ENCODE peak calls at places on chromosome 16, in seven cellular contexts. L is fibroblast of pulmonary artery, O is body of pancreas, P is fibroblast of lung, X is AG04449, C is stomach, A is esophagus squamous epithelium. G is an unnamed sample.

GRCh38 chr16:11207646-11208045 is 48.4 kb downstream of the SOCS1 start:
- DNase-seq in L (peak), X (no peak), P (no peak), O (no peak), C (no peak), A (no peak), G (no peak)

GRCh38 chr16:70399951-70400350 is 38.9 kb downstream of the ST3GAL2 start:
- DNase-seq in C (no peak), A (no peak), X (no peak), P (no peak), L (no peak), O (no peak), G (no peak)

GRCh38 chr16:4323845-4324478 is 8.1 kb downstream of the GLIS2 start:
- DNase-seq in P (peak), C (peak), L (peak), O (peak), X (no peak), A (no peak), G (peak)

GRCh38 chr16:50252874-50253510 is 13.4 kb upstream of the ADCY7 start:
- DNase-seq in O (no peak), X (no peak), P (no peak), C (no peak), L (no peak), A (no peak), G (no peak)

GRCh38 chr16:4747906-4748681 is 13.8 kb downstream of the DNAAF8 start:
- DNase-seq in P (no peak), A (no peak), L (no peak), C (no peak), O (no peak), X (no peak), G (no peak)

GRCh38 chr16:23434380-23434779 is 18.6 kb downstream of the COG7 start:
- DNase-seq in L (peak), A (no peak), P (peak), C (no peak), X (no peak), O (peak), G (peak)

GRCh38 chr16:53713403-53714013 is 9.6 kb downstream of the FTO start:
- DNase-seq in X (no peak), L (peak), O (no peak), C (no peak), A (no peak), P (no peak), G (no peak)

GRCh38 chr16:70437582-70438324 is 1.1 kb downstream of the ST3GAL2 start:
- DNase-seq in A (no peak), C (no peak), X (no peak), P (peak), O (peak), L (peak), G (no peak)

GRCh38 chr16:22206847-22207714 is 1.0 kb downstream of the EEF2K start:
- DNase-seq in A (peak), C (peak), P (peak), X (no peak), O (peak), L (peak), G (peak)

GRCh38 chr16:27417047-27417671 is 15.2 kb downstream of the IL21R start:
- DNase-seq in C (no peak), A (no peak), O (no peak), P (no peak), L (no peak), X (no peak), G (no peak)

GRCh38 chr16:8278181-8278580 is 312.1 kb downstream of the TMEM114 start:
- DNase-seq in A (no peak), X (no peak), P (no peak), L (no peak), C (no peak), O (no peak), G (no peak)

GRCh38 chr16:28981517-28981916 is 3.3 kb upstream of the LAT start:
- DNase-seq in C (no peak), L (peak), X (no peak), O (no peak), P (no peak), A (no peak), G (peak)

GRCh38 chr16:75733305-75734141 is 7.2 kb upstream of the CPHXL start:
- DNase-seq in L (peak), P (peak), X (peak), O (peak), A (no peak), C (no peak), G (peak)

GRCh38 chr16:84647830-84648594 is at the start of gene KLHL36:
- DNase-seq in A (no peak), L (peak), C (peak), O (peak), X (no peak), P (peak), G (peak)

GRCh38 chr16:30927789-30928378 is 4.5 kb downstream of the FBXL19 start:
- DNase-seq in O (peak), C (no peak), P (peak), A (no peak), L (peak), X (no peak), G (peak)

GRCh38 chr16:19883296-19883951 is 1.2 kb downstream of the GPRC5B start:
- DNase-seq in O (peak), X (no peak), L (peak), A (no peak), C (peak), P (peak), G (peak)

GRCh38 chr16:29748077-29748759 is 2.4 kb upstream of the C16orf54 start:
- DNase-seq in A (no peak), P (no peak), C (no peak), L (no peak), O (no peak), X (no peak), G (no peak)

GRCh38 chr16:64950262-64950661 is 171.6 kb downstream of the CDH11 start:
- DNase-seq in L (no peak), A (no peak), P (no peak), X (no peak), O (no peak), C (no peak), G (no peak)

GRCh38 chr16:17063156-17063555 is 407.6 kb downstream of the XYLT1 start:
- DNase-seq in P (no peak), O (no peak), X (no peak), A (no peak), C (no peak), L (no peak), G (no peak)

GRCh38 chr16:66069576-66069975 is 296.9 kb upstream of the CDH5 start:
- DNase-seq in L (no peak), C (no peak), A (no peak), O (no peak), P (peak), X (no peak), G (no peak)

GRCh38 chr16:4052801-4053662 is 63.2 kb downstream of the ADCY9 start:
- DNase-seq in A (no peak), X (no peak), C (no peak), L (no peak), O (peak), P (peak), G (no peak)

GRCh38 chr16:86239381-86239780 is 270.9 kb upstream of the FOXF1 start:
- DNase-seq in C (no peak), A (no peak), X (no peak), L (no peak), P (no peak), O (no peak), G (no peak)

GRCh38 chr16:10405386-10405939 is 19.6 kb downstream of the ATF7IP2 start:
- DNase-seq in A (no peak), L (peak), P (no peak), C (no peak), O (peak), X (no peak), G (no peak)

GRCh38 chr16:30867747-30868146 is 26.1 kb downstream of the BCL7C start:
- DNase-seq in A (no peak), X (no peak), O (no peak), C (no peak), P (peak), L (peak), G (no peak)

GRCh38 chr16:67672739-67673662 is 6.4 kb downstream of the C16orf86 start:
- DNase-seq in L (peak), C (peak), A (no peak), P (peak), O (peak), X (peak), G (peak)

GRCh38 chr16:76443981-76444380 is 166.8 kb downstream of the CNTNAP4 start:
- DNase-seq in X (no peak), O (no peak), C (no peak), A (no peak), P (no peak), L (no peak), G (no peak)

GRCh38 chr16:30567160-30567990 is 4.1 kb downstream of the ZNF688 start:
- DNase-seq in L (peak), P (no peak), O (peak), X (no peak), A (no peak), C (no peak), G (no peak)

GRCh38 chr16:67413978-67414891 is 2.0 kb downstream of the ZDHHC1 start:
- DNase-seq in P (no peak), X (no peak), C (no peak), A (no peak), O (no peak), L (no peak), G (no peak)

GRCh38 chr16:70157105-70157476 is 16.5 kb upstream of the CLEC18C start:
- DNase-seq in A (no peak), O (no peak), C (no peak), X (no peak), P (no peak), L (no peak), G (no peak)

GRCh38 chr16:66516808-66517585 is 32.9 kb downstream of the TK2 start:
- DNase-seq in X (peak), C (peak), A (peak), O (peak), L (peak), P (peak), G (no peak)

GRCh38 chr16:76729525-76729924 is 452.3 kb downstream of the CNTNAP4 start:
- DNase-seq in C (no peak), O (no peak), A (no peak), X (no peak), L (no peak), P (peak), G (no peak)

GRCh38 chr16:53991181-53992056 is 287.5 kb downstream of the FTO start:
- DNase-seq in O (peak), C (peak), X (no peak), A (no peak), L (peak), P (peak), G (peak)

GRCh38 chr16:47018223-47018891 is 44.9 kb upstream of the DNAJA2 start:
- DNase-seq in O (peak), L (peak), P (no peak), X (no peak), A (no peak), C (peak), G (peak)

DNA sequence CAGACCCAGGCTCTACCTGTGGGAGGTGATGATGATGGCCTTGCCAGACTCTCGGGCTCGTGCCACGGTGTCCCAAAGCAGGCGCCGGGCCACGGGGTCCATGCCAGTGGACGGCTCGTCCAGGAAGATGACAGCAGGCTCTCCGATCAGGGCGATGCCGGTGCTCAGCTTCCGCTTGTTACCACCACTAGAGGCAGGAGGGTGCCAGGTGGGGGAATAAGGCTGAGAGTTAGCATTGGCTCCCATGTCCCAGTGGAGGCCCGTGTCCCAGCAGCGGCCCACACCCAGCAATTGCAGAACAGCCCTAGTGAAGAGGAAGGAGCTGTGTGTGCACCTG is 10.3 kb upstream of the RNPS1 start:
- DNase-seq in X (no peak), A (no peak), L (no peak), C (no peak), O (no peak), P (no peak), G (no peak)
- TF ChIP-seq CTCF in X (no peak), A (no peak), L (no peak), C (no peak), O (no peak), P (no peak), G (no peak)

DNA sequence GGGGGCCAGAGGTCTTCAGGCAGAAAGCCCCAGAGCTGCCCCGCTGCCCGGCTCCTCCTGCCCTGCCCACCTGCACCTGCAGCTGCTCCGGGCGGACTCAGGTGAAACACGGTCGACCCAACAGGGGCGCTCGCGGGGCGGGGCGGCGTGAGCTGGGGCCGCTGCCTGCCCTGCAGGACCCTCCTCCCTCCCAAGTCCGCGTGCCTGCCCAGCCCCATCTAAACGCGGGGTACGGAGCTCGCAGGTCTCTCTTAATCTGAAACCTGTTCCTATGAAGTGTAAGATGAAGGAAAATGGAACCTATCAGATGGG is 28.1 kb downstream of the GNPTG start:
- DNase-seq in X (no peak), O (no peak), P (no peak), C (no peak), L (no peak), A (no peak), G (no peak)
- TF ChIP-seq CTCF in X (no peak), O (no peak), P (no peak), C (no peak), L (no peak), A (no peak), G (no peak)

DNA sequence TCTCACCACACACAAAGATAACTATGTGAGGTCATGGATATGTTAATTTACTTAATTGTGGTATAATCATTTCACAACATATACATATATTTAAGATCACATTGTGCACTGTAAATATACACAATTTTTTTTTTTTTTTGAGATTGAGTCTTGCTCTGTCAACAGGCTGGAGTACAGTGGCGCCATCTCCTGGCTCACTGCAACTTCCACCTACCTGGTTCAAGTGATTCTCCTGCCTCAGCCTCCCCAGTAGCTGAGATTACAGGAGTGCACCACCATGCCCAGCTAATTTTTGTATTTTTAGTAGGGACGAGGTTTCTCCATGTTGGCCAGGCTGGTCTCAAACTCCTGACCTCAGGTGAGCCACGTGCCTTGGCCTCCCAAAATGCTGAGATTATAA is 11.5 kb upstream of the PRSS54 start:
- DNase-seq in X (no peak), P (peak), O (peak), L (peak), C (peak), A (no peak), G (no peak)
- TF ChIP-seq CTCF in X (peak), P (peak), O (no peak), L (peak), C (no peak), A (no peak), G (peak)

GRCh38 chr16:48091077-48091476 is 64.7 kb downstream of the ABCC12 start:
- DNase-seq in P (no peak), L (no peak), C (no peak), A (no peak), X (no peak), O (no peak), G (no peak)

GRCh38 chr16:48089053-48089792 is 66.6 kb downstream of the ABCC12 start:
- DNase-seq in X (no peak), P (no peak), C (no peak), A (no peak), L (no peak), O (no peak), G (no peak)

GRCh38 chr16:48086422-48086821 is 69.4 kb downstream of the ABCC12 start:
- DNase-seq in C (no peak), P (no peak), A (no peak), X (no peak), O (no peak), L (no peak), G (no peak)

GRCh38 chr16:48082516-48082915 is 73.3 kb downstream of the ABCC12 start:
- DNase-seq in P (peak), A (no peak), L (no peak), X (no peak), O (no peak), C (no peak), G (no peak)

GRCh38 chr16:48087639-48088038 is 68.2 kb downstream of the ABCC12 start:
- DNase-seq in C (no peak), X (no peak), O (no peak), L (no peak), P (no peak), A (no peak), G (no peak)
- TF ChIP-seq CTCF in C (no peak), X (no peak), O (no peak), L (no peak), P (no peak), A (no peak), G (no peak)

G was measured in nephron progenitor cell.